ENCODE peak calls at places on chromosomes 11 and 22, in seven cellular contexts. K, G, Q, E, Y, A and W are unnamed samples.

GRCh38 chr22:39277135-39277607 is 32.4 kb upstream of the PDGFB start:
- DNase-seq in K (peak), G (peak), Q (no peak), E (no peak), Y (peak), A (no peak), W (no peak)

GRCh38 chr11:443542-444199 is 1.9 kb upstream of the ANO9 start:
- DNase-seq in K (no peak), G (no peak), Q (no peak), E (no peak), Y (no peak), A (no peak), W (no peak)

GRCh38 chr11:116498161-116498560 is 274.6 kb downstream of the BUD13 start:
- DNase-seq in K (no peak), G (no peak), Q (no peak), E (no peak), Y (no peak), A (no peak), W (no peak)

GRCh38 chr22:39681038-39681861 is 110.7 kb downstream of the CACNA1I start:
- DNase-seq in K (no peak), G (no peak), Q (no peak), E (no peak), Y (no peak), A (no peak), W (no peak)

GRCh38 chr22:26086359-26086758 is 82.9 kb upstream of the SEZ6L start:
- DNase-seq in K (no peak), G (no peak), Q (no peak), E (no peak), Y (no peak), A (no peak), W (no peak)

GRCh38 chr11:72899238-72899637 is 85.0 kb downstream of the ATG16L2 start:
- DNase-seq in K (peak), G (no peak), Q (no peak), E (no peak), Y (no peak), A (no peak), W (no peak)

GRCh38 chr22:35510481-35510934 is 30.1 kb upstream of the RASD2 start:
- DNase-seq in K (peak), G (no peak), Q (no peak), E (no peak), Y (peak), A (no peak), W (no peak)

GRCh38 chr11:118151421-118151820 is 1.2 kb downstream of the SCN4B start:
- DNase-seq in K (no peak), G (no peak), Q (no peak), E (no peak), Y (no peak), A (no peak), W (no peak)

GRCh38 chr11:63766501-63767270 is 1.9 kb downstream of the ZFTA start:
- DNase-seq in K (no peak), G (no peak), Q (no peak), E (no peak), Y (no peak), A (no peak), W (no peak)

GRCh38 chr11:106697058-106697457 is 321.2 kb downstream of the GUCY1A2 start:
- DNase-seq in K (peak), G (peak), Q (no peak), E (no peak), Y (peak), A (no peak), W (no peak)

GRCh38 chr11:19713221-19714092 is 820 bp downstream of the NAV2 start:
- DNase-seq in K (no peak), G (no peak), Q (no peak), E (no peak), Y (no peak), A (peak), W (no peak)

GRCh38 chr22:44755000-44755399 is 2.6 kb downstream of the ARHGAP8 start:
- DNase-seq in K (no peak), G (no peak), Q (no peak), E (no peak), Y (no peak), A (no peak), W (no peak)

GRCh38 chr11:60872952-60873524 is 5.7 kb downstream of the ZP1 start:
- DNase-seq in K (no peak), G (peak), Q (no peak), E (no peak), Y (peak), A (no peak), W (no peak)

GRCh38 chr22:33851240-33851639 is 69.0 kb downstream of the LARGE1 start:
- DNase-seq in K (no peak), G (no peak), Q (no peak), E (no peak), Y (peak), A (no peak), W (no peak)

GRCh38 chr11:134328433-134328832 is 3.4 kb upstream of the GLB1L2 start:
- DNase-seq in K (no peak), G (no peak), Q (no peak), E (no peak), Y (no peak), A (no peak), W (no peak)

GRCh38 chr22:40401532-40401931 is 31.1 kb downstream of the SGSM3 start:
- DNase-seq in K (no peak), G (no peak), Q (no peak), E (no peak), Y (no peak), A (no peak), W (no peak)

GRCh38 chr22:45502215-45503070 is at the start of gene FBLN1:
- DNase-seq in K (no peak), G (peak), Q (no peak), E (no peak), Y (no peak), A (no peak), W (no peak)

GRCh38 chr11:108034952-108035351 is 26.3 kb downstream of the CUL5 start:
- DNase-seq in K (no peak), G (no peak), Q (no peak), E (no peak), Y (no peak), A (no peak), W (no peak)

GRCh38 chr22:45742866-45743450 is 71.3 kb downstream of the ATXN10 start:
- DNase-seq in K (peak), G (peak), Q (no peak), E (no peak), Y (no peak), A (no peak), W (no peak)

GRCh38 chr11:84407091-84407490 is 1120.9 kb upstream of the CCDC90B start:
- DNase-seq in K (no peak), G (no peak), Q (no peak), E (no peak), Y (no peak), A (no peak), W (no peak)

GRCh38 chr11:22190827-22191463 is 1.9 kb upstream of the ANO5 start:
- DNase-seq in K (no peak), G (no peak), Q (no peak), E (no peak), Y (no peak), A (no peak), W (no peak)

GRCh38 chr11:70080763-70081162 is 2.6 kb downstream of the ANO1 start:
- DNase-seq in K (peak), G (no peak), Q (no peak), E (no peak), Y (no peak), A (no peak), W (no peak)

GRCh38 chr22:50733521-50734342 is 4.3 kb upstream of the ACR start:
- DNase-seq in K (no peak), G (peak), Q (no peak), E (no peak), Y (peak), A (no peak), W (peak)

GRCh38 chr11:57648791-57649735 is 649 bp downstream of the YPEL4 start:
- DNase-seq in K (no peak), G (peak), Q (no peak), E (no peak), Y (no peak), A (no peak), W (no peak)

GRCh38 chr11:13687271-13687670 is 18.8 kb downstream of the FAR1 start:
- DNase-seq in K (no peak), G (no peak), Q (no peak), E (no peak), Y (no peak), A (no peak), W (no peak)

GRCh38 chr11:17574141-17574798 is 27.2 kb downstream of the OTOG start:
- DNase-seq in K (no peak), G (no peak), Q (no peak), E (no peak), Y (no peak), A (no peak), W (no peak)

GRCh38 chr11:113241190-113242051 is 73.0 kb upstream of the TTC12 start:
- DNase-seq in K (no peak), G (peak), Q (no peak), E (no peak), Y (no peak), A (no peak), W (no peak)

GRCh38 chr11:20610825-20611224 is 11.4 kb downstream of the SLC6A5 start:
- DNase-seq in K (peak), G (peak), Q (no peak), E (no peak), Y (no peak), A (no peak), W (no peak)

GRCh38 chr11:134151083-134151747 is 72.6 kb downstream of the NCAPD3 start:
- DNase-seq in K (no peak), G (no peak), Q (no peak), E (no peak), Y (no peak), A (no peak), W (no peak)

GRCh38 chr11:118133816-118134215 is 18.8 kb downstream of the SCN4B start:
- DNase-seq in K (no peak), G (no peak), Q (no peak), E (no peak), Y (no peak), A (no peak), W (no peak)

GRCh38 chr11:6200975-6201374 is 2.0 kb downstream of the OR52W1 start:
- DNase-seq in K (peak), G (peak), Q (no peak), E (peak), Y (no peak), A (no peak), W (peak)

GRCh38 chr11:44978961-44979331 is 28.3 kb upstream of the TP53I11 start:
- DNase-seq in K (peak), G (no peak), Q (no peak), E (no peak), Y (no peak), A (peak), W (no peak)

DNA sequence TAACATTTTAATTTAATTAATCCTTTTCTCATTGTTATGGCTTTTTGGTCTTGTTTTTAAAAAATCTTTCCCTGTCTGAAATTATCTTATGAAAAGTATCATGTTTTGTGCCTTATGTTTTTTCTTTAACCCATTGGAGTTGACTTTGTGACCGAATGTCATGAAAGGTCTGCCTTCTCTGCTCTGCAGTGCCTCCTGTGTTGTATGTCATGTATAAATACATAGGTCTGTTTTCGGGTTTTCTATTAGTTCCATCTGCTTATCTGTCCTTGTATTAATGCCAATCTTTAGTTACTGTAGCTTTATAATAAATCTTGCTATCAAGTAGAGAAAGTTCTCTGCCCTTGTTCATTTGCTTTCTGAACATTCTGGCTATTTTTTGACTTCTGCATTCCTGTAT is 73.0 kb downstream of the ZBTB44 start:
- DNase-seq in K (no peak), G (no peak), Q (no peak), E (no peak), Y (no peak), A (no peak), W (no peak)
- TF ChIP-seq CTCF in K (no peak), G (no peak), Q (no peak), E (no peak), Y (no peak), A (no peak), W (no peak)

DNA sequence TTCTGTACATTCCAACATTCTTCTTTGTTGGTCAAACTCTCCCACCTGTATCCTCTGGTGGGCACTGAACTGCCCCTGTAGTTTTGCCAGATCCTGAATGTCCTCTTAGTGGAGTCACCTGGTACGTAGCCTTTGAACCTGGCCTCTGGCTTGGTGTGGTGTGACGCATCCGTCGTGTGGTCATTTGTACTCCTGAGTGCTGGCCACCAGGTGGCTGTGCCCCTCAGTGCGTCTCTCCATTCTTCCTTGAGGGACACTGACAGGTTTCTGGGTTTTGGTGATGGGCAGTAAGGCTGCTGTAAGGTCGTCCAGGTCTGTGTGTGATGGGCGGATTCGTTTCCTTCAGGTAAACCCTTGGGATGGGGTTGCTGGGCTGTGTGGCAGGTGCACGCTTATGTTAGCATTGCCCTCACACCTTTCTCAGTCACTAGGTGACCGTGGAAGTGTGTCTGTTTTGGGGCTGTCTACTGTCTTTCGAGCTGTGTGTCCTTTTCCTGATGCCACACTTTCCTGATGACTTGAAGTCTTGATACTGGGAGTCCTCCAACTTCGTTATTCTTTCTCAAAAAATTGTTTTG is 13.6 kb upstream of the RANBP1 start:
- DNase-seq in K (no peak), G (no peak), Q (no peak), E (no peak), Y (no peak), A (no peak), W (no peak)
- TF ChIP-seq CTCF in K (no peak), G (no peak), Q (no peak), E (no peak), Y (peak), A (peak), W (no peak)

DNA sequence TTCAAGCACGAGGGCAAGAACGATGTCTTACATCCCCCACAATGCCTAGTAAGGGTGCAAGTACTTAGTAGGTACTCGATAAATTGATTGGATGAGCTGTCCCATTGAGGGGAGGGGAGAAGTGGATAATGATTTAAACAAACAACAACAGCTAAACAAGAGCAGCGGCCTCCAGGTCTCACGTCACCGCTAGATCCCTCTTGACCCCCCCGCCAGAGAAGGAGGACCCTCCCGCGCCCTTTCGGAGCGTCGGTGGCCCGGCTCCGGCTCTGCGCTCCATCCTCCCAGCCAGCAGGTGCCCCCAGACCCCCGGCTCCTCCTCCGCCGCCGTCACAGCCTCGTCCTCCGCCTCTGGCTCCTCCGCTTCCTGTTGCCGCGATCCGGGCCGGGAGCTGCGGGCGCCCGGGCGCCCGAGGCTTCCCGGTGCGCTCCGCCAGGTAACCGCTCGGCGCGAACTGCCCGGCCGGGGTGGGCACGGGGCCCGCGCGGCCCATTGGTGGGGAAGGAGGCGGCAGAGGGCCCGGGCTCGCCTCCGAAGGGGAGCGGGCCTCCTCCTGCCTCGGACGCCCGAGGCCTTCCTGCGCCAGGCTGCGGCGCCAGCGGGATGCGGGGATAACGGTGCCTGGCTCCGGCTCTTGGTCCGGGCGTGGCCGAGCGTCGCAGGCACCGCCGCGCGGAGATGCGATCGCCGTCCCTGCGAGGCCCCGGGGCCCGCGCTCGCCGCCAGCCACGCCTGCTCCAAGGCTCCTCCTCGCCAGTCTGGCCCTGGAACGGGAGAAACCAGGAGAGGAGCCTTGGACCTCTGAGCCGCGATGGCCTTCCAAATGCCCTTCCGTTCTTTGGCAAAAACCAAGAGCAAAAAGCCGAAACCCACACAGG is at the start of gene TLCD5:
- DNase-seq in K (peak), G (peak), Q (peak), E (no peak), Y (peak), A (peak), W (no peak)
- TF ChIP-seq CTCF in K (no peak), G (no peak), Q (peak), E (peak), Y (peak), A (peak), W (no peak)

GRCh38 chr11:7513210-7514098 is at the start of gene PPFIBP2:
- DNase-seq in K (peak), G (peak), Q (peak), E (peak), Y (peak), A (peak), W (no peak)

GRCh38 chr11:7515544-7515943 is 1.7 kb downstream of the PPFIBP2 start:
- DNase-seq in K (no peak), G (no peak), Q (no peak), E (no peak), Y (no peak), A (no peak), W (no peak)

GRCh38 chr11:7516488-7516887 is 2.7 kb downstream of the PPFIBP2 start:
- DNase-seq in K (no peak), G (no peak), Q (no peak), E (no peak), Y (no peak), A (no peak), W (no peak)

GRCh38 chr11:7512525-7513209 is 1.1 kb upstream of the PPFIBP2 start:
- DNase-seq in K (no peak), G (peak), Q (peak), E (peak), Y (no peak), A (peak), W (no peak)

GRCh38 chr11:7514099-7514725 is 413 bp downstream of the PPFIBP2 start:
- DNase-seq in K (no peak), G (no peak), Q (peak), E (no peak), Y (no peak), A (no peak), W (no peak)
- TF ChIP-seq CTCF in K (no peak), G (no peak), Q (no peak), E (no peak), Y (no peak), A (no peak), W (no peak)

DNA sequence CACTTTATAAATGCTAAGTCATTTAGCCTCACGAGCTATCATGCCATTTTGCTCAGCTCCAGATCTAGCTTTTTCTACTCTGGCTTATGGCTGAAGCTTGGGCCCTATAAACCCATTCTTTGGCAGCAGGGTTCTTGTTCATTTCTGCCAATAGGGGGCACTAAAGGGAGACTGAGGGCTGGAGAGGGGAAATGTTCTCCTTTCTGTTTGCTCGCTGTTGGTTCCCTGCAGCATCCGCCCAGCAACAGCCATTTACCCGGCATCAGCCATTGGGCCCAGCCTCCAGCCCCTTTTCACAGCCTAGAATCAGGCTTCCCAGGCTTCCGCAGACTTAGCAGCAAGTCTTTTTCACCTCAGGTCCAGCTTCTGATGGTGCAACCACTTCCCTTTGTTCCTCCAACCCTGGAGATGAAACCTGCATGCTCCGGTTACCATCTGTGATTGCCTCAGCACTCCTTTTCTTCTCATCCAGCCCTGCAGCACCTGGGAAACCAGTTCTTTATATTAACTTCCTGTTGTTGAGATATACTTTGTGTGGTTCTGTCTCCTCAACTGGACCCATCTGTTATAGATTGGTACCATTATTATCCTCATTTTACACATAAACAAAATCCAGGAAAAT is 4.2 kb upstream of the ME3 start:
- DNase-seq in K (peak), G (peak), Q (no peak), E (no peak), Y (no peak), A (no peak), W (no peak)
- TF ChIP-seq CTCF in K (peak), G (peak), Q (peak), E (no peak), Y (peak), A (peak), W (no peak)

DNA sequence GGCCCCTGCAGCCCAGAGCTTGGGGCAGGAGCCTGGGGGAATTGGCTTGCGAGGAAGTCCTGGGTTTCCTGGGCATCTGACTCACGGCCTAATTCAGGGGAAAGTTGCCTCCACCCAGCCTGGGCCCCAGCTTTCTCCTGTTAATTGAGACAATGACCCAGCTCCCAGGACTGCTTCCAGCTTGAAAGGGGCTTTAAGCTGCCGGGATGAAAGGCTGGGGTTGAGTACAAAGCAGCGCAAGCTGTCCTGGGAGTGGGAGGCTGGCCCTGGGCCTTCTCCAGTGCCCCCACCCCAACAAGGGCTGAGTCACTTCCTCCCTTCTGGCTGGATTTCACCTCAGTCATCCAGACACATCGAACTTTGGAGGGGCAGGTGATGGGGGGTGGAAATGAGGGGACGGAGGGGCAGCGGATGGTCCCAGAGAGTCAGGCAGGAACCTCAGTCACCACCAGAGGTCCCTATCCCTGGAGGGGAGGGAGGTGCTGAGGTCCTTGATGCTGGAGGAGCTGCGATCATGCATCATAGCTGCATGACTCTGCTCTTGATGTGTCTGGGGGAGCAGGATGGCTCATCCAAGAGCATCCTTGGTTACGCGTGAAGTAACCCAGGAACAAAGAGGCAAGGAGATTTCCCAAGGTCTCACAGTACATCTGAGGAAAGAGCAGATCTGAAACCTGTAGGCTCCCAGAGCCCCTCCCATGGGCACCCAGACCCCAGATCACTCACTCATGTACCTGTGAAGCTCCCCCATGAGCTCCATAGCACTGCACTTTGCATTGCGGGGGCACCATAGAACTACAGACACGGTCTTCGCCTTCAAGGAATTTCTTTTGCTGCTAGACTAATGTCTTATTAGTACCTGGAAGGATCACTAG is 30.0 kb upstream of the OAF start:
- DNase-seq in K (peak), G (peak), Q (no peak), E (no peak), Y (peak), A (peak), W (peak)
- TF ChIP-seq CTCF in K (no peak), G (peak), Q (no peak), E (no peak), Y (peak), A (peak), W (no peak)